ENCODE peak calls at places on chromosomes 12 and 14, in ten cellular contexts. Q is activated CD8-positive, alpha-beta T cell treated with anti-CD3 and anti-CD28 coated beads for 36 hours; U is AG09319; D is AG10803; P is endothelial cell; E is esophagus squamous epithelium; N is progenitor cell of endocrine pancreas; S is cardiac muscle cell; A is H9; B is lung. T is an unnamed sample.

GRCh38 chr12:30329281-30329680 is 366.4 kb downstream of the IPO8 start:
- DNase-seq in P (no peak), D (no peak), B (no peak), N (no peak), E (no peak), A (no peak), S (peak; percentile 47), Q (no peak), U (no peak), T (no peak)

GRCh38 chr12:39692258-39692853 is 72.8 kb upstream of the ABCD2 start:
- DNase-seq in Q (no peak), E (no peak), S (peak; percentile 27), B (no peak), P (no peak), A (no peak), N (no peak), D (peak; percentile 6), U (no peak), T (no peak)

GRCh38 chr12:5798242-5799015 is 146.6 kb downstream of the ANO2 start:
- DNase-seq in U (no peak), S (no peak), B (no peak), D (no peak), P (no peak), E (no peak), A (no peak), N (no peak), Q (no peak), T (no peak)

GRCh38 chr12:127480775-127481314 is 786.1 kb upstream of the TMEM132C start:
- DNase-seq in S (no peak), U (no peak), N (no peak), E (no peak), D (no peak), P (no peak), B (no peak), Q (no peak), A (no peak), T (no peak)

GRCh38 chr12:43957732-43958131 is 121.9 kb downstream of the TMEM117 start:
- DNase-seq in U (peak; percentile 16), E (no peak), P (peak; percentile 41), N (no peak), B (no peak), A (no peak), D (peak; percentile 69), S (peak; percentile 75), Q (peak; percentile 38), T (peak; percentile 53)

GRCh38 chr12:17383321-17383720 is 706.7 kb downstream of the RERGL start:
- DNase-seq in N (no peak), P (no peak), A (no peak), E (no peak), U (no peak), Q (no peak), D (no peak), B (no peak), S (no peak), T (no peak)

GRCh38 chr12:107405436-107405835 is 280.2 kb upstream of the PWP1 start:
- DNase-seq in E (no peak), Q (no peak), P (no peak), A (no peak), N (no peak), S (no peak), U (no peak), D (no peak), B (no peak), T (no peak)

GRCh38 chr14:61563880-61564622 is 131.3 kb upstream of the HIF1A start:
- DNase-seq in S (no peak), U (no peak), A (no peak), Q (no peak), D (no peak), N (no peak), E (no peak), B (no peak), P (no peak), T (no peak)

GRCh38 chr12:3055712-3056467 is 21.3 kb upstream of the TSPAN9 start:
- DNase-seq in B (no peak), E (no peak), A (peak; percentile 38), P (no peak), N (no peak), S (peak; percentile 40), U (no peak), Q (no peak), D (peak; percentile 34), T (no peak)

GRCh38 chr14:102352213-102352612 is 10.5 kb downstream of the CINP start:
- DNase-seq in U (no peak), D (no peak), P (no peak), Q (no peak), B (no peak), E (no peak), N (no peak), A (no peak), S (no peak), T (no peak)
- TF ChIP-seq CTCF in U (no peak), D (no peak), P (no peak), Q (no peak), B (no peak), E (no peak), N (no peak), A (no peak), S (no peak), T (no peak)

DNA sequence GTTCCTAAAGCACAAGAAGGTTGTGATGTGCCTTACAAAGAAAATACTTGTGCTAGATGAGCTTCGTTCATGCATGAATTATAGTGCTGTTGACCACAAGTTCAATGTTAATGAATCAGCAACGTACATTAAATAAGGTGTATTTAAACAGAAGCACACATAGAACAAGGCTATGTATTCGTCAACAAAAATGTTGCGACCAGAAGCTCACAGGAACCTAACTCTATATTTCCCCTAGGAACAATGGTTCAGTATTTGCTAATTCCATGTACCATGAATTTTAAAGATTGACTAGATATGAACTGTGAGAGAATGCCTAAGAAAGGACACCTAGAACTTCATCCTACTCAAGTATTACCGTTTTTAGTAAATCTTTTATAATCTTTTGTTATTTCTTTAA is 149.6 kb downstream of the ITPR2 start:
- DNase-seq in Q (no peak), E (no peak), A (no peak), U (no peak), D (no peak), N (no peak), P (no peak), B (no peak), S (no peak), T (no peak)
- TF ChIP-seq CTCF in Q (no peak), E (no peak), A (no peak), U (no peak), D (no peak), N (no peak), P (no peak), B (no peak), S (no peak), T (no peak)

GRCh38 chr12:124713041-124713435 is 145.6 kb upstream of the NCOR2 start:
- DNase-seq in D (no peak), U (no peak), Q (peak; percentile 37), S (peak; percentile 18), B (peak; percentile 63), N (no peak), P (no peak), A (no peak), E (no peak), T (peak; percentile 41)

GRCh38 chr12:124705545-124706138 is 138.2 kb upstream of the NCOR2 start:
- DNase-seq in N (no peak), B (no peak), A (no peak), S (no peak), U (no peak), E (no peak), Q (no peak), D (no peak), P (no peak), T (no peak)

GRCh38 chr12:124715121-124715990 is 147.9 kb upstream of the NCOR2 start:
- DNase-seq in N (no peak), B (no peak), S (no peak), A (no peak), D (peak; percentile 31), Q (no peak), P (no peak), E (no peak), U (no peak), T (no peak)

GRCh38 chr12:124713436-124714082 is 146.1 kb upstream of the NCOR2 start:
- DNase-seq in E (no peak), N (no peak), Q (peak; percentile 82), D (peak; percentile 38), P (no peak), A (no peak), S (peak; percentile 89), B (peak; percentile 47), U (no peak), T (peak; percentile 71)

GRCh38 chr12:124709722-124710656 is 142.6 kb upstream of the NCOR2 start:
- DNase-seq in D (peak; percentile 94), A (no peak), Q (no peak), S (peak; percentile 68), U (no peak), B (peak; percentile 67), E (no peak), P (no peak), N (no peak), T (no peak)
- TF ChIP-seq CTCF in D (peak; percentile 67), A (peak; percentile 28), Q (no peak), S (peak; percentile 34), U (peak; percentile 40), B (no peak), E (no peak), P (no peak), N (no peak), T (no peak)

GRCh38 chr12:56998316-56998715 is 8.0 kb downstream of the ZBTB39 start:
- DNase-seq in Q (no peak), N (no peak), A (no peak), E (no peak), P (no peak), B (no peak), D (no peak), U (no peak), S (no peak), T (no peak)

GRCh38 chr12:56994231-56994746 is 12.1 kb downstream of the ZBTB39 start:
- DNase-seq in S (no peak), E (no peak), Q (no peak), B (no peak), A (peak; percentile 29), D (no peak), P (no peak), N (no peak), U (no peak), T (no peak)

GRCh38 chr12:56996793-56997545 is 9.4 kb downstream of the ZBTB39 start:
- DNase-seq in D (no peak), P (no peak), A (no peak), N (no peak), U (no peak), E (no peak), Q (no peak), S (no peak), B (no peak), T (no peak)

GRCh38 chr12:56995201-56995929 is 11.0 kb downstream of the ZBTB39 start:
- DNase-seq in A (peak; percentile 28), E (no peak), P (no peak), B (no peak), S (no peak), N (no peak), U (no peak), Q (no peak), D (no peak), T (no peak)

DNA sequence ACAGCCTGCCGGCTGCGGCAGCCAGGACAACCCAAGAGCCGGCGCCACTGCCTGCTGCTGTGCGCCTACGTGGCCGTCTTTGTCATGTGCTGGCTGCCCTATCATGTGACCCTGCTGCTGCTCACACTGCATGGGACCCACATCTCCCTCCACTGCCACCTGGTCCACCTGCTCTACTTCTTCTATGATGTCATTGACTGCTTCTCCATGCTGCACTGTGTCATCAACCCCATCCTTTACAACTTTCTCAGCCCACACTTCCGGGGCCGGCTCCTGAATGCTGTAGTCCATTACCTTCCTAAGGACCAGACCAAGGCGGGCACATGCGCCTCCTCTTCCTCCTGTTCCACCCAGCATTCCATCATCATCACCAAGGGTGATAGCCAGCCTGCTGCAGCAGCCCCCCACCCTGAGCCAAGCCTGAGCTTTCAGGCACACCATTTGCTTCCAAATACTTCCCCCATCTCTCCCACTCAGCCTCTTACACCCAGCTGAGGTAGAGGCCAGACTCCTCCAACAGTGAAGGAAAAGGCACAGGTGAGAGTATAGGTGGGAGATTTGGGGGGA is 10.3 kb downstream of the ZBTB39 start:
- DNase-seq in N (no peak), D (no peak), B (no peak), A (no peak), S (no peak), Q (no peak), P (no peak), U (no peak), E (no peak), T (no peak)
- TF ChIP-seq CTCF in N (no peak), D (no peak), B (no peak), A (no peak), S (no peak), Q (no peak), P (no peak), U (no peak), E (no peak), T (no peak)